ENCODE peak calls at places on chromosomes 13 and 19, in six cellular contexts. T is fibroblast of lung, N is NCI-H2227 treated with DMSO at 0.1 percent for 48 hours, M is thoracic aorta, G is Ammon's horn, P is H9. A is an unnamed sample.

GRCh38 chr13:31962661-31963345 is 68.8 kb upstream of the FRY start:
- DNase-seq in T (no peak), N (no peak), M (no peak), G (no peak), P (no peak), A (peak)

GRCh38 chr13:104442541-104442940 is 1376.3 kb upstream of the SLC10A2 start:
- DNase-seq in T (no peak), N (no peak), M (no peak), G (no peak), P (no peak), A (no peak)

GRCh38 chr19:29843180-29844051 is 31.6 kb downstream of the CCNE1 start:
- DNase-seq in T (peak), N (no peak), M (no peak), G (no peak), P (peak), A (no peak)

GRCh38 chr13:40230833-40231266 is 435.6 kb downstream of the FOXO1 start:
- DNase-seq in T (peak), N (no peak), M (no peak), G (no peak), P (no peak), A (peak)

GRCh38 chr19:53103141-53103902 is at the start of gene ZNF160:
- DNase-seq in T (peak), N (peak), M (peak), G (peak), P (peak), A (peak)

GRCh38 chr19:39524495-39524894 is 8.2 kb downstream of the EID2B start:
- DNase-seq in T (no peak), N (no peak), M (no peak), G (no peak), P (no peak), A (no peak)

GRCh38 chr13:98207411-98207810 is 30.3 kb upstream of the RNF113B start:
- DNase-seq in T (no peak), N (no peak), M (no peak), G (no peak), P (no peak), A (peak)

GRCh38 chr13:38535271-38535670 is 151.6 kb upstream of the FREM2 start:
- DNase-seq in T (no peak), N (no peak), M (no peak), G (no peak), P (no peak), A (no peak)

GRCh38 chr13:24684600-24684998 is 4.4 kb downstream of the ATP12A start:
- DNase-seq in T (no peak), N (no peak), M (no peak), G (peak), P (no peak), A (peak)

GRCh38 chr19:18894254-18895037 is 1.5 kb downstream of the CERS1 start:
- DNase-seq in T (peak), N (peak), M (no peak), G (peak), P (peak), A (peak)

GRCh38 chr13:110471156-110471832 is 90.2 kb downstream of the RAB20 start:
- DNase-seq in T (no peak), N (no peak), M (no peak), G (no peak), P (no peak), A (no peak)

GRCh38 chr19:3343619-3344502 is 22.5 kb upstream of the NFIC start:
- DNase-seq in T (peak), N (no peak), M (peak), G (peak), P (peak), A (peak)

GRCh38 chr13:41313659-41314197 is 2.7 kb downstream of the NAA16 start:
- DNase-seq in T (no peak), N (no peak), M (no peak), G (no peak), P (no peak), A (no peak)